ENCODE peak calls at places on chromosomes 2 and 18, in nine cellular contexts. Y is colonic mucosa, J is heart right ventricle, V is RWPE2, W is GM23338, U is pancreas, G is endothelial cell, S is body of pancreas, Z is mesothelial cell of epicardium. L is an unnamed sample.

GRCh38 chr2:13533524-13533922 is 816.8 kb downstream of the TRIB2 start:
- DNase-seq in Y (no peak), J (no peak), V (no peak), W (no peak), U (no peak), G (no peak), S (no peak), Z (no peak), L (no peak)

GRCh38 chr2:207869784-207870778 is 100.4 kb upstream of the FZD5 start:
- DNase-seq in Y (peak), J (no peak), V (no peak), W (no peak), U (no peak), G (no peak), S (peak), Z (no peak), L (no peak)

GRCh38 chr2:177676636-177677035 is 284.1 kb downstream of the AGPS start:
- DNase-seq in Y (no peak), J (no peak), V (no peak), W (no peak), U (no peak), G (no peak), S (no peak), Z (no peak), L (no peak)

GRCh38 chr2:237700583-237701032 is 73.2 kb downstream of the LRRFIP1 start:
- DNase-seq in Y (peak), J (peak), V (no peak), W (peak), U (no peak), G (no peak), S (no peak), Z (no peak), L (peak)

GRCh38 chr2:38940746-38941145 is 51.1 kb downstream of the ARHGEF33 start:
- DNase-seq in Y (no peak), J (no peak), V (no peak), W (no peak), U (no peak), G (no peak), S (no peak), Z (no peak), L (no peak)

GRCh38 chr2:3534251-3534814 is 15.0 kb upstream of the ADI1 start:
- DNase-seq in Y (no peak), J (no peak), V (no peak), W (no peak), U (no peak), G (no peak), S (no peak), Z (no peak), L (no peak)

GRCh38 chr2:65291221-65292094 is 63.8 kb downstream of the ACTR2 start:
- DNase-seq in Y (no peak), J (no peak), V (no peak), W (no peak), U (no peak), G (no peak), S (no peak), Z (no peak), L (no peak)

GRCh38 chr2:171158036-171158789 is 2.5 kb downstream of the TLK1 start:
- DNase-seq in Y (no peak), J (no peak), V (no peak), W (no peak), U (no peak), G (no peak), S (no peak), Z (no peak), L (no peak)

GRCh38 chr18:58856881-58857280 is 7.8 kb upstream of the ZNF532 start:
- DNase-seq in Y (no peak), J (no peak), V (no peak), W (no peak), U (no peak), G (no peak), S (no peak), Z (no peak), L (no peak)

GRCh38 chr2:225458431-225459117 is 59.1 kb downstream of the NYAP2 start:
- DNase-seq in Y (no peak), J (no peak), V (no peak), W (no peak), U (no peak), G (no peak), S (no peak), Z (no peak), L (no peak)

GRCh38 chr2:172072279-172072678 is 13.0 kb upstream of the DLX1 start:
- DNase-seq in Y (no peak), J (no peak), V (no peak), W (no peak), U (no peak), G (no peak), S (no peak), Z (no peak), L (no peak)

GRCh38 chr2:64325852-64326577 is 127.9 kb upstream of the LGALSL start:
- DNase-seq in Y (no peak), J (no peak), V (no peak), W (no peak), U (no peak), G (no peak), S (no peak), Z (no peak), L (no peak)

DNA sequence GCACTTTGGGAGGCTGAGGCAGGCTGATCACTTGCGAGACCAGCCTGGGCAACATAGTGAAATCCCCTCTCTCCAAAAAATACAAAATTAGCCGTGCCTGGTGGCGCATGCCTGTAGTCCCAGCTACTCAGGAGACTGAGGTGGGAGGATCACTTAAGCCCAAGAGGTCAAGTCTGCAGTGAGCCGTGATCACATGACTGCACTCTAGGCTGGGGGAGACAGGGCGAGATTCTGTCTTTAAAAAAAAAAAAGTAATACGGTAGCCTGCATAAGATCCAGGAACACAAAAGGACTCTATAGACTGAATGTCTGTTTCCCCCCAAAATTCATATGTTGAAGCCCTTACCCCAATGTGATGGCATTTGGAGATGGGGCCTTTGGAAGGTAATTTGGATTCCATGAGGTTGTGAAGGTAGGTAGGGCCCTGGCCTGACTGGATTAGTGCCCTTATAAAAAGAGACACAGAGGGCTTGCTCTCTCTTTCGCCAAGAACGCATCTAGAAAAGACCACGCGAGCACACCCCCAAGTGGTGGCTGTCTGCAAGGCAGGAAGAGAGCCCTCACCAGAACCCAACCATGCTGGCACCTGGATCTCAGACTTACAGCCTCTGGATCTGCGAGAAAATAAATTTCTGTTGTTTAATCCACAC is 17.0 kb downstream of the MBOAT2 start:
- DNase-seq in Y (no peak), J (no peak), V (no peak), W (peak), U (no peak), G (peak), S (no peak), Z (no peak), L (peak)
- TF ChIP-seq CTCF in Y (no peak), J (no peak), V (no peak), W (peak), U (no peak), G (peak), S (no peak), Z (no peak), L (peak)

DNA sequence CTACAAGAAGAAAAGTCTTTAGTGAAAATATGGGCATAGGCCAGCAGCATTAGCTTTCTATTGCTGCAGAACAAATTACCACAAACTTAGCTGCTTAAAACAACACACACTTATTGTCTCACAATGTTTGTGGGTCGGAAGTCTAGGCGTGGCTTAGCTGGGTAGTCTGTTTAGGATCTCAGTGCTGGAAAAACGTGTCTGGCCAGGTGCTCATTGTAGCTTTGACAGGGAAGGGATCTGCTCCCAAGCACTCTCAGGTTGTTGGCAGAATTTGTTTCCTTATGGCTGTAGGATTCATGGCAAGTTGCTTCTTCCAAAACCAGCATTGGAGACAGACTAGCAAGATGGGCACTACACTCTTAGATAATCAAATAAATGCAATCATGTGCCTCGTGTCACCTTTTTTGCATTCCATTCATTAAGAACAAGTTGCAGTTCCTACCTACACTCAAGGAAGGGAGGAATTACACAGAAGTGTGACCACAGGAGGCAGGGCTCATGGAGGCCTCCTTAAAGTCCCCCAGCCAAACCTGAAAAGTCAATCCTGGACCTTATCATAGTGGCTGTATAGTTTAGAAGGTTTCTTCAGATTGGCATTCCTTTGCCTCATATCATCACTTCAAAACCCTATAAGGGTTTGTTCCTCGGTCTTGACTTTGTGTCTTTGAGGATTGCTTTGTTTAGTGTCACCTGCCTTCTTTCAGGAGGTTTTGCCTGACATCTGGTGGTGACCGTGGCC is 17.3 kb downstream of the MRPL30 start:
- DNase-seq in Y (no peak), J (no peak), V (no peak), W (no peak), U (no peak), G (no peak), S (no peak), Z (no peak), L (no peak)
- TF ChIP-seq CTCF in Y (no peak), J (no peak), V (no peak), W (peak), U (no peak), G (no peak), S (no peak), Z (no peak), L (no peak)

GRCh38 chr18:44537521-44537920 is 143.2 kb upstream of the SETBP1 start:
- DNase-seq in Y (no peak), J (no peak), V (peak), W (no peak), U (no peak), G (no peak), S (no peak), Z (no peak), L (peak)

GRCh38 chr18:44543387-44543786 is 137.3 kb upstream of the SETBP1 start:
- DNase-seq in Y (no peak), J (no peak), V (no peak), W (no peak), U (no peak), G (no peak), S (no peak), Z (no peak), L (no peak)

GRCh38 chr18:44545359-44545985 is 135.2 kb upstream of the SETBP1 start:
- DNase-seq in Y (no peak), J (no peak), V (no peak), W (no peak), U (no peak), G (no peak), S (no peak), Z (no peak), L (no peak)

GRCh38 chr18:44541781-44542180 is 138.9 kb upstream of the SETBP1 start:
- DNase-seq in Y (no peak), J (no peak), V (no peak), W (no peak), U (no peak), G (no peak), S (no peak), Z (no peak), L (no peak)

GRCh38 chr18:44541159-44541558 is 139.5 kb upstream of the SETBP1 start:
- DNase-seq in Y (no peak), J (peak), V (no peak), W (no peak), U (no peak), G (no peak), S (no peak), Z (no peak), L (no peak)
- TF ChIP-seq CTCF in Y (no peak), J (no peak), V (no peak), W (no peak), U (no peak), G (no peak), S (no peak), Z (no peak), L (no peak)

DNA sequence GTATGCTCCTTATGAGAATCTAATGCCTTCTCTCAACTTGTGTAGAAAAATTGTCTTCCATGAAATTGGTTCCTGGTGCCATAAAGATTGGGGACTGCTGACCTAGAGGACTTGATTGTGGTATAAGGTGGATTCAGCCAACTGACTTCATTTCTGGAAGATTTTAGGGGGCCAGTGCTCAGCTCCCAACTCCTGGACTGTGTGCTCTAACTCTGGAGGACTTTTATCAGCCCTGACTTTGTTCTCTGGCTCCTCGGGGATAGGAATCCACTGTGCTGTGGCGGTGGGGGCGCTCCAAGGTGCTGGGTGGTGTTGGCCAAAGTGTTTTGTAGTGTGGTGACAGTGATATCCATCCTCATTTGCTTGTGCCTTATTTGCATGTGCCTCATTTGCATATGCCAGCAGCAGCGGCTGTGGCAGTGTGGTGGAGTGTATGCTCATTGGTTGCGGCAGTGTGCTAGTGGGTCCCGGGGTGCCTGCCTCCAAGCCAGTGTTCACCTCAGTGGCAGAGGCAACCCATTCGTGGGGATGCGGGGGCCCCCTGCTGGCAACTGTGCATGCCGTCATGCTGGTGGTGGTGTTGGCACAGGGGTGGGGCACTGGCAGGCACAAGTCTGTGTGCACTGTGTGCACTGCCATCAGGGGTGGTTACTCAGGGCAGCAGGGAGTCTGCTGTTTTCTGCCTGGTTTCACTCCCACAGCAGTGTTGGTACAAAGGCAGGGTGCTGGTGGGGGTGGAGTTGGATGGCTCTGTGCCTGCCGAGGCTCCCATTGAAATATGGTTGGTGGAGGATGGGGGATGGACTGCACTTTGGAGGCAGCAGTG is 19.6 kb downstream of the EHBP1 start:
- DNase-seq in Y (peak), J (no peak), V (peak), W (peak), U (peak), G (peak), S (peak), Z (no peak), L (peak)
- TF ChIP-seq CTCF in Y (no peak), J (no peak), V (no peak), W (peak), U (no peak), G (peak), S (no peak), Z (no peak), L (peak)

L was measured in glutamatergic neuron.